ENCODE peak calls at places on chromosomes 2 and 18, in six cellular contexts. E is pons; B is GM19239; S is stimulated activated naive B cell treated with anti-CD40 and anti-IgM and Interleukin-4, amounts not matched to agents 10 μg/mL and 1 μg/mL and 100 μg/mL, for 72 hours; J is AG08396; Q is NCI-H446 treated with DMSO at 0.1 percent for 48 hours. N is an unnamed sample.

GRCh38 chr2:234861841-234862735 is 89.7 kb upstream of the SH3BP4 start:
- DNase-seq in E (peak; percentile 46), B (no peak), S (no peak), J (no peak), Q (no peak), N (no peak)

GRCh38 chr2:197184959-197185586 is 125.5 kb downstream of the ANKRD44 start:
- DNase-seq in E (peak; percentile 43), B (no peak), S (peak; percentile 31), J (no peak), Q (no peak), N (no peak)

GRCh38 chr2:197322729-197323720 is 12.4 kb upstream of the ANKRD44 start:
- DNase-seq in E (no peak), B (no peak), S (no peak), J (no peak), Q (no peak), N (no peak)

GRCh38 chr2:240465268-240465764 is 29.9 kb downstream of the GPC1 start:
- DNase-seq in E (no peak), B (no peak), S (peak; percentile 0), J (peak; percentile 4), Q (no peak), N (peak; percentile 22)

GRCh38 chr2:197011777-197012641 is 85.5 kb upstream of the PGAP1 start:
- DNase-seq in E (peak; percentile 94), B (peak; percentile 28), S (no peak), J (peak; percentile 56), Q (peak; percentile 57), N (no peak)

GRCh38 chr2:212392544-212392943 is 146.1 kb downstream of the ERBB4 start:
- DNase-seq in E (no peak), B (no peak), S (no peak), J (no peak), Q (no peak), N (no peak)

GRCh38 chr2:240162032-240162431 is 21.6 kb upstream of the OTOS start:
- DNase-seq in E (no peak), B (no peak), S (no peak), J (no peak), Q (no peak), N (no peak)

GRCh38 chr2:225002039-225002655 is 40.1 kb downstream of the DOCK10 start:
- DNase-seq in E (peak; percentile 92), B (peak; percentile 28), S (peak; percentile 26), J (peak; percentile 48), Q (peak; percentile 17), N (peak; percentile 39)

GRCh38 chr2:161586517-161587167 is 37.6 kb upstream of the SLC4A10 start:
- DNase-seq in E (peak; percentile 64), B (no peak), S (no peak), J (peak; percentile 13), Q (peak; percentile 38), N (no peak)

GRCh38 chr2:11583203-11583752 is 49.4 kb downstream of the GREB1 start:
- DNase-seq in E (no peak), B (no peak), S (no peak), J (no peak), Q (peak; percentile 1), N (no peak)

GRCh38 chr2:26591619-26592505 is 49.3 kb downstream of the CIB4 start:
- DNase-seq in E (no peak), B (no peak), S (no peak), J (no peak), Q (no peak), N (peak; percentile 26)

GRCh38 chr2:109470121-109470921 is 143.4 kb downstream of the SEPTIN10 start:
- DNase-seq in E (peak; percentile 47), B (peak; percentile 24), S (no peak), J (peak; percentile 54), Q (no peak), N (no peak)

GRCh38 chr2:3706892-3707291 is 3.5 kb downstream of the DCDC2C start:
- DNase-seq in E (no peak), B (no peak), S (no peak), J (no peak), Q (no peak), N (peak; percentile 36)

GRCh38 chr18:7146067-7146466 is 28.5 kb upstream of the LAMA1 start:
- DNase-seq in E (no peak), B (no peak), S (no peak), J (no peak), Q (no peak), N (no peak)

GRCh38 chr2:109238580-109238979 is 109.6 kb downstream of the SH3RF3 start:
- DNase-seq in E (peak; percentile 74), B (peak; percentile 49), S (peak; percentile 69), J (peak; percentile 77), Q (no peak), N (no peak)

GRCh38 chr2:47631840-47632398 is 151.0 kb upstream of the MSH6 start:
- DNase-seq in E (no peak), B (no peak), S (no peak), J (peak; percentile 83), Q (no peak), N (no peak)

GRCh38 chr2:97005353-97005752 is 19.0 kb upstream of the FAM178B start:
- DNase-seq in E (no peak), B (no peak), S (no peak), J (no peak), Q (no peak), N (no peak)

GRCh38 chr2:130185896-130186295 is 3.8 kb downstream of the MZT2B start:
- DNase-seq in E (no peak), B (no peak), S (no peak), J (no peak), Q (no peak), N (no peak)

GRCh38 chr18:8871484-8871883 is 166.1 kb downstream of the MTCL1 start:
- DNase-seq in E (no peak), B (no peak), S (no peak), J (no peak), Q (peak; percentile 95), N (no peak)

GRCh38 chr2:202051499-202052161 is 18.0 kb downstream of the FZD7 start:
- DNase-seq in E (peak; percentile 25), B (no peak), S (no peak), J (peak; percentile 33), Q (peak; percentile 38), N (no peak)

GRCh38 chr2:28436525-28437051 is 43.9 kb downstream of the FOSL2 start:
- DNase-seq in E (no peak), B (no peak), S (no peak), J (no peak), Q (no peak), N (no peak)

GRCh38 chr18:11310476-11311086 is 161.2 kb upstream of the PIEZO2 start:
- DNase-seq in E (peak; percentile 28), B (peak; percentile 5), S (no peak), J (peak; percentile 39), Q (no peak), N (peak; percentile 71)

GRCh38 chr2:121088251-121089004 is 196.6 kb downstream of the TFCP2L1 start:
- DNase-seq in E (no peak), B (no peak), S (no peak), J (no peak), Q (peak; percentile 64), N (no peak)

GRCh38 chr2:34161546-34161945 is 562.4 kb upstream of the FAM98A start:
- DNase-seq in E (no peak), B (no peak), S (no peak), J (no peak), Q (no peak), N (no peak)

GRCh38 chr18:63511285-63511684 is 30.9 kb upstream of the SERPINB12 start:
- DNase-seq in E (peak; percentile 46), B (no peak), S (no peak), J (peak; percentile 22), Q (peak; percentile 13), N (peak; percentile 83)

GRCh38 chr2:101368371-101368770 is 18.9 kb downstream of the CREG2 start:
- DNase-seq in E (no peak), B (no peak), S (no peak), J (no peak), Q (no peak), N (no peak)

GRCh38 chr2:237180987-237181386 is 95.3 kb downstream of the COPS8 start:
- DNase-seq in E (no peak), B (no peak), S (no peak), J (no peak), Q (no peak), N (no peak)

GRCh38 chr2:241762933-241763369 is 13.7 kb upstream of the GAL3ST2 start:
- DNase-seq in E (no peak), B (no peak), S (no peak), J (no peak), Q (no peak), N (peak; percentile 14)

GRCh38 chr2:199469514-199470360 is 12.0 kb upstream of the SATB2 start:
- DNase-seq in E (no peak), B (no peak), S (no peak), J (no peak), Q (no peak), N (peak; percentile 36)

GRCh38 chr2:157442136-157442535 is 1.8 kb downstream of the CYTIP start:
- DNase-seq in E (no peak), B (no peak), S (no peak), J (no peak), Q (no peak), N (no peak)

GRCh38 chr2:47198985-47199451 is 43.9 kb upstream of the STPG4 start:
- DNase-seq in E (no peak), B (no peak), S (no peak), J (peak; percentile 83), Q (no peak), N (no peak)

GRCh38 chr2:6290212-6290611 is 575.5 kb downstream of the CMPK2 start:
- DNase-seq in E (no peak), B (no peak), S (no peak), J (no peak), Q (no peak), N (no peak)

GRCh38 chr2:10499911-10500521 is 51.9 kb upstream of the ODC1 start:
- DNase-seq in E (no peak), B (no peak), S (no peak), J (no peak), Q (no peak), N (no peak)

GRCh38 chr18:24915547-24915946 is 436.4 kb downstream of the ZNF521 start:
- DNase-seq in E (no peak), B (no peak), S (no peak), J (peak; percentile 23), Q (no peak), N (no peak)

GRCh38 chr18:24395049-24395780 is 2.4 kb downstream of the OSBPL1A start:
- DNase-seq in E (no peak), B (no peak), S (no peak), J (no peak), Q (peak; percentile 20), N (no peak)

GRCh38 chr2:128607981-128608506 is 289.4 kb upstream of the HS6ST1 start:
- DNase-seq in E (no peak), B (no peak), S (no peak), J (no peak), Q (no peak), N (no peak)

GRCh38 chr2:221225752-221226151 is 346.4 kb downstream of the EPHA4 start:
- DNase-seq in E (no peak), B (no peak), S (no peak), J (no peak), Q (no peak), N (no peak)

N was measured in H9.